ENCODE peak calls at places on chromosomes 3 and 15, in five cellular contexts. T is NCI-H1105, C is lung microvascular endothelial cell, F is AG08395, P is NCI-H2107. E is an unnamed sample.

GRCh38 chr15:64141798-64142512 is 9.6 kb upstream of the SNX22 start:
- DNase-seq in T (no peak), C (no peak), F (no peak), P (no peak), E (no peak)

GRCh38 chr3:133474251-133474801 is 74.5 kb downstream of the BFSP2 start:
- DNase-seq in T (no peak), C (peak; percentile 20), F (peak; percentile 58), P (no peak), E (no peak)

GRCh38 chr3:182490601-182491485 is 302.5 kb upstream of the ATP11B start:
- DNase-seq in T (peak; percentile 98), C (peak; percentile 25), F (no peak), P (peak; percentile 92), E (no peak)

GRCh38 chr3:13022348-13023250 is 50.6 kb downstream of the IQSEC1 start:
- DNase-seq in T (no peak), C (peak; percentile 41), F (peak; percentile 76), P (no peak), E (no peak)

GRCh38 chr15:82709421-82710207 is at the start of gene AP3B2:
- DNase-seq in T (peak; percentile 76), C (peak; percentile 51), F (peak; percentile 88), P (peak; percentile 62), E (peak; percentile 32)

GRCh38 chr15:39552546-39552945 is 28.3 kb upstream of the THBS1 start:
- DNase-seq in T (no peak), C (no peak), F (no peak), P (no peak), E (no peak)

GRCh38 chr3:136535906-136536305 is 216.3 kb downstream of the STAG1 start:
- DNase-seq in T (no peak), C (peak; percentile 4), F (no peak), P (no peak), E (no peak)

GRCh38 chr3:71478568-71478967 is 105.0 kb downstream of the FOXP1 start:
- DNase-seq in T (no peak), C (no peak), F (peak; percentile 49), P (no peak), E (no peak)

GRCh38 chr3:30871720-30872119 is 22.7 kb downstream of the GADL1 start:
- DNase-seq in T (peak; percentile 9), C (no peak), F (no peak), P (no peak), E (no peak)

GRCh38 chr3:191376742-191377141 is 46.4 kb upstream of the UTS2B start:
- DNase-seq in T (no peak), C (peak; percentile 86), F (peak; percentile 80), P (no peak), E (no peak)

GRCh38 chr3:154364849-154365248 is 40.6 kb upstream of the DHX36 start:
- DNase-seq in T (no peak), C (no peak), F (no peak), P (no peak), E (no peak)

GRCh38 chr15:53985562-53985961 is 7.3 kb downstream of the UNC13C start:
- DNase-seq in T (no peak), C (no peak), F (no peak), P (no peak), E (no peak)

GRCh38 chr3:172310361-172310760 is 137.9 kb downstream of the GHSR start:
- DNase-seq in T (no peak), C (no peak), F (no peak), P (no peak), E (no peak)

GRCh38 chr15:60087561-60087960 is 83.5 kb downstream of the FOXB1 start:
- DNase-seq in T (no peak), C (no peak), F (no peak), P (no peak), E (no peak)

GRCh38 chr3:133828576-133829309 is 23.1 kb downstream of the SRPRB start:
- DNase-seq in T (no peak), C (no peak), F (no peak), P (no peak), E (no peak)

GRCh38 chr3:61663728-61664492 is 102.5 kb downstream of the PTPRG start:
- DNase-seq in T (no peak), C (peak; percentile 81), F (peak; percentile 91), P (no peak), E (no peak)

GRCh38 chr15:89457086-89457485 is 39.3 kb downstream of the RHCG start:
- DNase-seq in T (no peak), C (peak; percentile 31), F (peak; percentile 45), P (no peak), E (no peak)

GRCh38 chr3:104956620-104957345 is 409.9 kb upstream of the ALCAM start:
- DNase-seq in T (no peak), C (no peak), F (no peak), P (no peak), E (no peak)

GRCh38 chr15:70190965-70191364 is 93.2 kb upstream of the TLE3 start:
- DNase-seq in T (no peak), C (no peak), F (no peak), P (no peak), E (no peak)

GRCh38 chr15:89704411-89704810 is 13.8 kb downstream of the WDR93 start:
- DNase-seq in T (no peak), C (no peak), F (no peak), P (no peak), E (no peak)

GRCh38 chr3:30493912-30494311 is 112.5 kb upstream of the TGFBR2 start:
- DNase-seq in T (no peak), C (no peak), F (peak; percentile 20), P (no peak), E (no peak)

GRCh38 chr3:114861666-114862065 is 285.4 kb downstream of the ZBTB20 start:
- DNase-seq in T (no peak), C (no peak), F (no peak), P (no peak), E (no peak)

GRCh38 chr3:8280161-8280560 is 221.5 kb upstream of the LMCD1 start:
- DNase-seq in T (no peak), C (no peak), F (no peak), P (no peak), E (no peak)

GRCh38 chr15:32851619-32852416 is 134.0 kb downstream of the GREM1 start:
- DNase-seq in T (no peak), C (peak; percentile 88), F (peak; percentile 32), P (no peak), E (no peak)

GRCh38 chr3:58414538-58415197 is 19.0 kb downstream of the PDHB start:
- DNase-seq in T (peak; percentile 39), C (peak; percentile 69), F (peak; percentile 71), P (no peak), E (peak; percentile 32)

GRCh38 chr3:112467584-112467983 is 31.7 kb downstream of the BTLA start:
- DNase-seq in T (no peak), C (no peak), F (no peak), P (no peak), E (no peak)

GRCh38 chr3:60809857-60810256 is 441.4 kb downstream of the FHIT start:
- DNase-seq in T (no peak), C (no peak), F (no peak), P (no peak), E (no peak)

GRCh38 chr3:181919375-181919774 is 207.7 kb downstream of the SOX2 start:
- DNase-seq in T (no peak), C (no peak), F (no peak), P (no peak), E (no peak)

GRCh38 chr3:101847328-101847727 is 2.0 kb upstream of the NFKBIZ start:
- DNase-seq in T (no peak), C (no peak), F (no peak), P (no peak), E (no peak)

GRCh38 chr15:33009026-33009425 is 185.5 kb downstream of the FMN1 start:
- DNase-seq in T (no peak), C (no peak), F (no peak), P (no peak), E (no peak)

GRCh38 chr15:62648954-62649353 is 393.6 kb upstream of the TPM1 start:
- DNase-seq in T (no peak), C (peak; percentile 10), F (no peak), P (no peak), E (no peak)

GRCh38 chr3:102471001-102471400 is 36.2 kb downstream of the ZPLD1 start:
- DNase-seq in T (no peak), C (no peak), F (no peak), P (no peak), E (no peak)

GRCh38 chr15:80072285-80072684 is 12.8 kb downstream of the ZFAND6 start:
- DNase-seq in T (peak; percentile 66), C (peak; percentile 94), F (peak; percentile 66), P (peak; percentile 21), E (no peak)

GRCh38 chr3:13493867-13494441 is 13.8 kb downstream of the HDAC11 start:
- DNase-seq in T (no peak), C (no peak), F (no peak), P (no peak), E (no peak)

GRCh38 chr3:74624301-74624700 is 9.8 kb upstream of the CNTN3 start:
- DNase-seq in T (no peak), C (no peak), F (peak; percentile 68), P (no peak), E (no peak)

GRCh38 chr15:30940359-30940758 is 36.6 kb downstream of the FAN1 start:
- DNase-seq in T (no peak), C (no peak), F (no peak), P (no peak), E (no peak)

GRCh38 chr15:80989110-80989517 is 505 bp downstream of the MESD start:
- DNase-seq in T (no peak), C (no peak), F (no peak), P (no peak), E (no peak)